ENCODE peak calls at places on chromosomes 1 and 21, in five cellular contexts. H is naive thymus-derived CD8-positive, alpha-beta T cell; N is mucosa of descending colon; U is GF-D8; J is GM10248. R is an unnamed sample.

GRCh38 chr1:227396539-227397355 is 78.5 kb upstream of the CDC42BPA start:
- DNase-seq in N (no peak), H (no peak), J (no peak), U (no peak), R (no peak)

GRCh38 chr1:150067184-150068182 is at the start of gene VPS45:
- DNase-seq in H (peak; percentile 68), N (peak; percentile 93), J (peak; percentile 88), U (peak; percentile 84), R (peak; percentile 74)

GRCh38 chr1:154097873-154098272 is 57.0 kb downstream of the NUP210L start:
- DNase-seq in H (no peak), N (no peak), U (no peak), J (no peak), R (no peak)

GRCh38 chr1:116770625-116771024 is 16.4 kb downstream of the CD2 start:
- DNase-seq in U (no peak), H (no peak), N (no peak), J (no peak), R (no peak)

GRCh38 chr1:65467536-65467935 is 47.1 kb downstream of the LEPR start:
- DNase-seq in N (peak; percentile 42), J (no peak), U (no peak), H (no peak), R (no peak)

GRCh38 chr1:230426246-230427101 is at the start of gene PGBD5:
- DNase-seq in J (peak; percentile 80), N (peak; percentile 72), H (peak; percentile 58), U (no peak), R (peak; percentile 31)

GRCh38 chr1:39277876-39278275 is 73.4 kb downstream of the MACF1 start:
- DNase-seq in H (no peak), J (no peak), N (no peak), U (no peak), R (no peak)

GRCh38 chr1:17122449-17123194 is 3.4 kb upstream of the PADI2 start:
- DNase-seq in N (no peak), H (no peak), J (no peak), U (peak; percentile 38), R (no peak)

GRCh38 chr1:150999051-150999674 is 7.5 kb downstream of the MINDY1 start:
- DNase-seq in U (peak; percentile 46), J (no peak), H (no peak), N (no peak), R (no peak)

GRCh38 chr1:72648465-72648864 is 366.1 kb upstream of the NEGR1 start:
- DNase-seq in U (no peak), J (no peak), H (no peak), N (peak; percentile 12), R (no peak)

GRCh38 chr1:235050911-235051360 is 77.7 kb downstream of the TOMM20 start:
- DNase-seq in U (no peak), H (no peak), J (peak; percentile 76), N (no peak), R (no peak)

GRCh38 chr1:154327466-154328317 is 2.4 kb downstream of the ATP8B2 start:
- DNase-seq in J (no peak), H (no peak), U (peak; percentile 29), N (no peak), R (peak; percentile 25)

GRCh38 chr1:197924516-197925123 is 7.4 kb downstream of the LHX9 start:
- DNase-seq in N (no peak), J (no peak), U (no peak), H (no peak), R (no peak)

GRCh38 chr21:29157084-29157483 is 26.6 kb downstream of the MAP3K7CL start:
- DNase-seq in U (no peak), H (no peak), J (no peak), N (no peak), R (no peak)

GRCh38 chr1:27993241-27993640 is 33.5 kb downstream of the XKR8 start:
- DNase-seq in U (peak; percentile 83), H (no peak), J (no peak), N (no peak), R (no peak)

GRCh38 chr1:37274491-37274890 is 199.9 kb upstream of the ZC3H12A start:
- DNase-seq in U (no peak), J (no peak), H (no peak), N (no peak), R (no peak)

GRCh38 chr1:236888126-236888525 is 93.0 kb downstream of the MTR start:
- DNase-seq in N (no peak), H (no peak), J (no peak), U (no peak), R (no peak)

GRCh38 chr1:119903443-119903835 is 7.1 kb upstream of the ADAM30 start:
- DNase-seq in H (no peak), U (no peak), N (no peak), J (no peak), R (no peak)

GRCh38 chr1:151720974-151721787 is at the start of gene RIIAD1:
- DNase-seq in H (peak; percentile 30), J (peak; percentile 91), U (no peak), N (peak; percentile 57), R (no peak)

GRCh38 chr21:33587792-33588484 is 546 bp downstream of the DONSON start:
- DNase-seq in H (no peak), J (peak; percentile 48), U (peak; percentile 11), N (peak; percentile 67), R (no peak)

GRCh38 chr1:37036667-37037053 is 2.3 kb upstream of the GRIK3 start:
- DNase-seq in J (no peak), N (no peak), U (no peak), H (no peak), R (no peak)

GRCh38 chr1:53082826-53083225 is 20.8 kb downstream of the PODN start:
- DNase-seq in H (no peak), N (peak; percentile 20), U (no peak), J (no peak), R (no peak)

GRCh38 chr1:2235300-2235998 is 7.3 kb downstream of the SKI start:
- DNase-seq in H (no peak), J (no peak), U (no peak), N (no peak), R (no peak)

GRCh38 chr1:204398197-204399125 is 13.2 kb downstream of the PPP1R15B start:
- DNase-seq in N (peak; percentile 84), H (peak; percentile 61), J (peak; percentile 82), U (peak; percentile 36), R (peak; percentile 69)

GRCh38 chr1:6958407-6958806 is 173.2 kb downstream of the CAMTA1 start:
- DNase-seq in N (no peak), J (no peak), U (peak; percentile 2), H (no peak), R (peak; percentile 41)

GRCh38 chr1:60906039-60906438 is 176.3 kb upstream of the NFIA start:
- DNase-seq in J (no peak), N (no peak), U (no peak), H (no peak), R (no peak)

GRCh38 chr1:7292033-7292681 is 478.9 kb upstream of the VAMP3 start:
- DNase-seq in J (no peak), H (no peak), U (no peak), N (no peak), R (no peak)

GRCh38 chr1:245742891-245743290 is 588.1 kb downstream of the KIF26B start:
- DNase-seq in N (no peak), H (no peak), J (no peak), U (no peak), R (no peak)

GRCh38 chr21:45225041-45225740 is 62.5 kb downstream of the POFUT2 start:
- DNase-seq in U (no peak), N (no peak), J (no peak), H (no peak), R (no peak)

GRCh38 chr1:203085528-203086406 is at the start of gene MYOG:
- DNase-seq in N (no peak), U (no peak), J (no peak), H (no peak), R (no peak)

GRCh38 chr21:26918318-26919065 is 48.4 kb downstream of the ADAMTS5 start:
- DNase-seq in J (no peak), N (no peak), U (no peak), H (no peak), R (no peak)

GRCh38 chr21:46618738-46619369 is 14.0 kb upstream of the S100B start:
- DNase-seq in J (no peak), U (peak; percentile 16), H (no peak), N (no peak), R (peak; percentile 31)

R was measured in HL-60.